ENCODE peak calls at places on chromosomes 7 and 10, in four cellular contexts. T is tibial artery, I is BE2C, X is psoas muscle. O is an unnamed sample.

GRCh38 chr7:20381406-20382034 is 50.8 kb downstream of the ITGB8 start:
- DNase-seq in T (no peak), X (no peak), I (no peak), O (no peak)

GRCh38 chr10:76428541-76429330 is 997.3 kb downstream of the LRMDA start:
- DNase-seq in I (no peak), X (no peak), T (no peak), O (peak)

GRCh38 chr10:23294638-23295247 is 49.9 kb downstream of the C10orf67 start:
- DNase-seq in I (no peak), X (no peak), T (no peak), O (peak)

GRCh38 chr7:129574487-129574886 is 37.0 kb upstream of the NRF1 start:
- DNase-seq in X (peak), T (no peak), I (no peak), O (peak)

GRCh38 chr7:114819629-114820362 is 102.1 kb upstream of the MDFIC start:
- DNase-seq in T (no peak), X (no peak), I (no peak), O (peak)

GRCh38 chr7:22659741-22660140 is 67.3 kb upstream of the IL6 start:
- DNase-seq in T (no peak), X (no peak), I (no peak), O (no peak)

GRCh38 chr7:17580141-17580540 is 281.7 kb downstream of the AHR start:
- DNase-seq in X (no peak), I (no peak), T (no peak), O (peak)

GRCh38 chr7:22833113-22833512 is 10.5 kb upstream of the TOMM7 start:
- DNase-seq in X (no peak), T (no peak), I (no peak), O (no peak)

GRCh38 chr10:102455893-102456471 is 4.6 kb upstream of the C10orf95 start:
- DNase-seq in T (no peak), X (no peak), I (no peak), O (peak)

GRCh38 chr10:58512470-58513188 is at the start of gene BICC1:
- DNase-seq in X (peak), I (peak), T (peak), O (peak)

GRCh38 chr10:125415964-125416363 is 255.6 kb upstream of the CTBP2 start:
- DNase-seq in I (no peak), T (no peak), X (no peak), O (no peak)

GRCh38 chr10:35089641-35090161 is 440 bp downstream of the CUL2 start:
- DNase-seq in T (peak), X (peak), I (no peak), O (peak)

GRCh38 chr7:44375926-44376342 is 50.5 kb upstream of the CAMK2B start:
- DNase-seq in I (no peak), T (no peak), X (no peak), O (no peak)

GRCh38 chr7:44377134-44377463 is 51.7 kb upstream of the CAMK2B start:
- DNase-seq in X (no peak), T (no peak), I (no peak), O (no peak)

GRCh38 chr7:44376429-44377133 is 51.2 kb upstream of the CAMK2B start:
- DNase-seq in X (no peak), I (no peak), T (no peak), O (no peak)

GRCh38 chr7:44374007-44374763 is 48.8 kb upstream of the CAMK2B start:
- DNase-seq in X (no peak), T (no peak), I (no peak), O (no peak)

DNA sequence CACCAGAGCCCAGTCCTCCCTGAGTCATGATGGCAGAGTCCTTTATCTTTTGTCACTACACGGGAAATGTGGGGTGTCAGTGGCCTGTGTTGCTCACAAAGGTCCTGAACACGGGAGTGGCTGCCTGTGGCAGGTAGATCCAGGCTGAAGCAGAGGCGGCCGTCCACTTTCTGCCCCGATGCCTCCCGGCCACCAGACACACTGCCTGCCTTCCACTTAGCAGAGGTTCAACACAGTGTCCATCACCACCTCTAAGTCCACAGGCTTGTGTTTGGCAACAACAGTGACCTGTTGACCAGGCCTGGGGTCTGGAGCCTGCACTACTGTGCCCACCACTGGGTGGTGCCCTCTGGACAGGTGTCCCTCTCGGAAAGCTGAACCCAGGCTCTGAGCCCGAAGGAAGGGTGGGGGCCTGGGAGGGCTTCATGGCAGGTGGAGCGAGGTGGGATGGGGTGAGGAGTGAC is 49.9 kb upstream of the CAMK2B start:
- DNase-seq in I (peak), X (peak), T (no peak), O (no peak)
- TF ChIP-seq CTCF in I (peak), X (peak), T (no peak), O (no peak)

GRCh38 chr10:48587819-48588218 is 17.1 kb downstream of the ARHGAP22 start:
- DNase-seq in I (no peak), T (no peak), X (no peak), O (no peak)

GRCh38 chr10:48587101-48587500 is 17.8 kb downstream of the ARHGAP22 start:
- DNase-seq in I (no peak), T (no peak), X (no peak), O (no peak)

GRCh38 chr10:48580236-48580635 is 24.6 kb downstream of the ARHGAP22 start:
- DNase-seq in T (no peak), I (no peak), X (no peak), O (no peak)

GRCh38 chr10:48579251-48579960 is 25.5 kb downstream of the ARHGAP22 start:
- DNase-seq in I (no peak), T (no peak), X (no peak), O (peak)

GRCh38 chr10:48582970-48583369 is 21.9 kb downstream of the ARHGAP22 start:
- DNase-seq in X (no peak), T (no peak), I (no peak), O (no peak)
- TF ChIP-seq CTCF in X (no peak), T (no peak), I (no peak), O (no peak)

GRCh38 chr7:117332031-117332430 is 9.2 kb upstream of the WNT2 start:
- DNase-seq in I (no peak), X (no peak), T (no peak), O (no peak)

GRCh38 chr7:117338020-117338419 is 15.2 kb upstream of the WNT2 start:
- DNase-seq in X (no peak), T (no peak), I (no peak), O (peak)

DNA sequence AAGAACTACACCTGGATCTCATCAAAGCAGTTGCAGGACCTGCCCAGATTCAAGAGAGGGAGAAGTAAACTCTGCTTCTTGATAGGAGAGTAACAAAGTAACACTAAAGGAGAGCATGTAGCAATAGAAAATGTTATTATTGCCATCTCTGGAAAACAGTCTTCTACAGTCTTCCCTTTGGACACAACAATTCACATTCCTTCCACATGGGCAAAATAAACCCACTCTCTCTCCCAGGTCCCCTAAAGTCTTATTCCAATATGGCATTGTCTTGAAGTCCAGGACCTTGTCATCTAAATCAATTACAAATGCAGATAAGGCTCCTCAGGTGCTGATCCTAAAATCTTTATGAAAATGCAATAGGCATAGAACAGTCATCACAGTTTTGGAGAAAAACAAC is 10.3 kb upstream of the WNT2 start:
- DNase-seq in T (no peak), I (no peak), X (no peak), O (no peak)
- TF ChIP-seq CTCF in T (no peak), I (no peak), X (no peak), O (no peak)

DNA sequence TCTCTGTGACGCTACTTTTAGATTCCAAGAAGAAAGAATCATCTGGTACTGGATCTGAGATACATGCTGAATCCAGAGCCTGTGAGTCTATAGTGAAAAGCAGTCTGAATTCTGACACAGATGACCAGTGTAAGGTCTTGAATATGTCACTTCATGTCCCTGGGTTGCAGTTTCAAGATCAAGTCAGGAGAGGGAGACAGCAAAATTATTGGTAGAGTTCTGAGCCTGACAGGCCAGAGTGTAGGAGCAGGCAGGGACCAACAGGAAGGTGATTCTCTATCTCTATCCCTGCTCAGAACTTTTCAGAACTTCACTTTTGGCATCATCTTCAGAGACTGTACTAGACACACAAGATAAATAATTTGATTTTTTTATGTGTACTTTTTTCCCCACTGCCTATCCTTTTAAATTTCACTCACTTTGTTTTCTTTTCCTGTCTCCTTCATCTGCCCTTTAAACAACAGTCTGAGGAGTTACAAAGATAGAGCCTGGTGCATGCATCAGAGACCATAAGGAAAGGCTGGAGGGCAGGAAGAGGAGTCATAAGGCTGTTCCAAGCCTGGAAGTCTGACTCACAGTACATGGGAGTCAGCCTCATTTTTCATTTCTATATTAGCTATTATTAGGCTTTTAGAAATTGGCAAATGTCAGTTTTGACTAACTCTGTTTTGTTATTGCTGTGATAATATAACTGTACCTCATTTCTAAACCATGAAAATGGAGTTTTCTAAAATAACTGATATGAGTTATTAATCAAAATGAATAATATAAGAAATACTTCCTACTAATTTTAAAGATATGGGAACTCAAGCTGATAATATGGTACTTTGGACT is 120.2 kb upstream of the TMEM229A start:
- DNase-seq in I (peak), X (no peak), T (no peak), O (peak)
- TF ChIP-seq CTCF in I (peak), X (peak), T (no peak), O (peak)

DNA sequence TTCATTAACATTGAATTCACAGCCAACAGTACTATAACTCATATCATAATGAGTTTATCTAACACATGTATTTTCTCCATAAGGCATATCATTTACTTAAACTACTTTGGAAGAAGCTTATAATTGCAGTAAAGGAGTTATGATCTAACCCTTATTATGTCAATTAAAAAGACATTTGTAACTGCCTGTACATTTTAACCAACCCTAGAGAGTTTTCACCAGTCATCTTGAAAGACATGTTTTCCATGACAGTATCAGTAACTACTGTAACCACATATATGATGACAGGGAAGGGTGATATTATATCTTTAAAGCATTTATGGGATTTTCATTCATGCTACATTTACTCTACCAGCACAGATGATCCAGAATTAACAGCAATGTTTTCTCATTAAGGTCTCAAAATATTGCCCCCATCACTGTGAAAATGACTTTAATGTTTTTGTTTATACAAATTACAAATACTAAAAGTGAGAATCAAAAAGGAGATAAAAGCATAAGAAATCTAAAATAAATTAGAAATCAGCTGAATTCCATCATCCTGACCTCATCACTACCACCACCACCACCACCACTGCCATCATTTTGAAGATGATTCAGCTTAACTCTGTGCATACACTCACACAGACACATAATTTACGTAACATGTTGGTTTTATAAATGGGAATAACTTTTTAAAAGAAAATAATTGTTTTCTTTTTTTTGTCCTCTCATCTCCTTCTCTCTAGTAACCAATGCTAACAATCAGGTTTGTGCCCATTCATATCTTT is 53.6 kb downstream of the MKLN1 start:
- DNase-seq in X (no peak), I (no peak), T (no peak), O (peak)
- TF ChIP-seq CTCF in X (no peak), I (no peak), T (no peak), O (no peak)